ENCODE peak calls at places on chromosome 21, in six cellular contexts. One of them, this sample, is unnamed.

GRCh38 chr21:40143822-40144525 is 276.7 kb downstream of the PCP4 start:
- DNase-seq in testis: peak
- DNase-seq in posterior vena cava: peak
- DNase-seq in islet precursor cell: peak
- DNase-seq in Right ventricle myocardium superior: no peak
- DNase-seq in dorsolateral prefrontal cortex: peak
- DNase-seq in this sample: no peak

GRCh38 chr21:34704119-34704518 is 35.3 kb downstream of the CLIC6 start:
- DNase-seq in testis: no peak
- DNase-seq in posterior vena cava: no peak
- DNase-seq in islet precursor cell: peak
- DNase-seq in Right ventricle myocardium superior: no peak
- DNase-seq in dorsolateral prefrontal cortex: no peak
- DNase-seq in this sample: no peak

GRCh38 chr21:28805885-28806284 is 186.8 kb downstream of the LTN1 start:
- DNase-seq in testis: peak
- DNase-seq in posterior vena cava: no peak
- DNase-seq in islet precursor cell: no peak
- DNase-seq in Right ventricle myocardium superior: no peak
- DNase-seq in dorsolateral prefrontal cortex: no peak
- DNase-seq in this sample: no peak

GRCh38 chr21:41478319-41479177 is 29.4 kb downstream of the TMPRSS2 start:
- DNase-seq in testis: no peak
- DNase-seq in posterior vena cava: no peak
- DNase-seq in islet precursor cell: peak
- DNase-seq in Right ventricle myocardium superior: no peak
- DNase-seq in dorsolateral prefrontal cortex: no peak
- DNase-seq in this sample: no peak

GRCh38 chr21:45972353-45972715 is 9.2 kb upstream of the COL6A1 start:
- DNase-seq in testis: no peak
- DNase-seq in posterior vena cava: peak
- DNase-seq in islet precursor cell: peak
- DNase-seq in Right ventricle myocardium superior: peak
- DNase-seq in dorsolateral prefrontal cortex: no peak
- DNase-seq in this sample: no peak

GRCh38 chr21:27759091-27759659 is 792.3 kb upstream of the ADAMTS5 start:
- DNase-seq in testis: peak
- DNase-seq in posterior vena cava: no peak
- DNase-seq in islet precursor cell: peak
- DNase-seq in Right ventricle myocardium superior: peak
- DNase-seq in dorsolateral prefrontal cortex: no peak
- DNase-seq in this sample: no peak

GRCh38 chr21:44927587-44928461 is 7.1 kb upstream of the ITGB2 start:
- DNase-seq in testis: no peak
- DNase-seq in posterior vena cava: no peak
- DNase-seq in islet precursor cell: peak
- DNase-seq in Right ventricle myocardium superior: peak
- DNase-seq in dorsolateral prefrontal cortex: no peak
- DNase-seq in this sample: no peak

GRCh38 chr21:42568834-42569731 is 55.4 kb downstream of the SLC37A1 start:
- DNase-seq in testis: peak
- DNase-seq in posterior vena cava: peak
- DNase-seq in islet precursor cell: peak
- DNase-seq in Right ventricle myocardium superior: peak
- DNase-seq in dorsolateral prefrontal cortex: no peak
- DNase-seq in this sample: no peak

GRCh38 chr21:34813266-34813886 is 144.6 kb downstream of the CLIC6 start:
- DNase-seq in testis: no peak
- DNase-seq in posterior vena cava: peak
- DNase-seq in islet precursor cell: no peak
- DNase-seq in Right ventricle myocardium superior: no peak
- DNase-seq in dorsolateral prefrontal cortex: no peak
- DNase-seq in this sample: no peak

GRCh38 chr21:22961248-22961647 is 1963.0 kb downstream of the NCAM2 start:
- DNase-seq in testis: no peak
- DNase-seq in posterior vena cava: no peak
- DNase-seq in islet precursor cell: no peak
- DNase-seq in Right ventricle myocardium superior: no peak
- DNase-seq in dorsolateral prefrontal cortex: no peak
- DNase-seq in this sample: no peak

GRCh38 chr21:42921912-42922311 is 3.5 kb downstream of the ERVH48-1 start:
- DNase-seq in testis: no peak
- DNase-seq in posterior vena cava: no peak
- DNase-seq in islet precursor cell: no peak
- DNase-seq in Right ventricle myocardium superior: no peak
- DNase-seq in dorsolateral prefrontal cortex: no peak
- DNase-seq in this sample: no peak

GRCh38 chr21:42448683-42449082 is 45.0 kb downstream of the UBASH3A start:
- DNase-seq in testis: no peak
- DNase-seq in posterior vena cava: peak
- DNase-seq in islet precursor cell: no peak
- DNase-seq in Right ventricle myocardium superior: no peak
- DNase-seq in dorsolateral prefrontal cortex: no peak
- DNase-seq in this sample: no peak

GRCh38 chr21:19290328-19290727 is 886.7 kb upstream of the TMPRSS15 start:
- DNase-seq in testis: no peak
- DNase-seq in posterior vena cava: no peak
- DNase-seq in islet precursor cell: no peak
- DNase-seq in Right ventricle myocardium superior: no peak
- DNase-seq in dorsolateral prefrontal cortex: no peak
- DNase-seq in this sample: no peak

GRCh38 chr21:34965200-34966174 is 83.6 kb downstream of the RUNX1 start:
- DNase-seq in testis: no peak
- DNase-seq in posterior vena cava: no peak
- DNase-seq in islet precursor cell: no peak
- DNase-seq in Right ventricle myocardium superior: no peak
- DNase-seq in dorsolateral prefrontal cortex: no peak
- DNase-seq in this sample: no peak

GRCh38 chr21:39014751-39015150 is 168.5 kb downstream of the PSMG1 start:
- DNase-seq in testis: no peak
- DNase-seq in posterior vena cava: no peak
- DNase-seq in islet precursor cell: no peak
- DNase-seq in Right ventricle myocardium superior: no peak
- DNase-seq in dorsolateral prefrontal cortex: no peak
- DNase-seq in this sample: no peak

GRCh38 chr21:32360401-32360981 is 32.3 kb downstream of the URB1 start:
- DNase-seq in testis: no peak
- DNase-seq in posterior vena cava: no peak
- DNase-seq in islet precursor cell: no peak
- DNase-seq in Right ventricle myocardium superior: no peak
- DNase-seq in dorsolateral prefrontal cortex: no peak
- DNase-seq in this sample: no peak

GRCh38 chr21:14737922-14738321 is 191.8 kb upstream of the SAMSN1 start:
- DNase-seq in testis: peak
- DNase-seq in posterior vena cava: no peak
- DNase-seq in islet precursor cell: no peak
- DNase-seq in Right ventricle myocardium superior: no peak
- DNase-seq in dorsolateral prefrontal cortex: no peak
- DNase-seq in this sample: no peak

GRCh38 chr21:15063081-15063820 is 1.5 kb downstream of the NRIP1 start:
- DNase-seq in testis: peak
- DNase-seq in posterior vena cava: no peak
- DNase-seq in islet precursor cell: peak
- DNase-seq in Right ventricle myocardium superior: no peak
- DNase-seq in dorsolateral prefrontal cortex: no peak
- DNase-seq in this sample: no peak

GRCh38 chr21:45642122-45642813 is 1.3 kb upstream of the PCBP3 start:
- DNase-seq in testis: no peak
- DNase-seq in posterior vena cava: no peak
- DNase-seq in islet precursor cell: no peak
- DNase-seq in Right ventricle myocardium superior: peak
- DNase-seq in dorsolateral prefrontal cortex: no peak
- DNase-seq in this sample: no peak

This sample was measured in C1 segment of cervical spinal cord.